ENCODE peak calls at places on chromosomes 1 and 21, in six cellular contexts. H, D, A, P, O and U are unnamed samples.
A peak's percentile ranks its signal among the peaks of the same experiment; 100 is the strongest.

GRCh38 chr1:92184632-92185031 is 33.1 kb upstream of the C1orf146 start:
- DNase-seq in H (no peak), A (no peak), D (peak; percentile 27), O (no peak), P (no peak), U (no peak)

GRCh38 chr21:32770514-32771133 is 931 bp downstream of the PAXBP1 start:
- DNase-seq in H (no peak), A (peak; percentile 53), O (no peak), P (peak; percentile 10), D (no peak), U (no peak)

GRCh38 chr1:28031173-28031572 is 57.2 kb downstream of the EYA3 start:
- DNase-seq in P (no peak), D (no peak), H (no peak), O (no peak), A (peak; percentile 28), U (no peak)

GRCh38 chr1:99005537-99005942 is 879 bp upstream of the PLPPR5 start:
- DNase-seq in O (no peak), H (no peak), P (no peak), D (peak; percentile 70), A (no peak), U (no peak)

GRCh38 chr1:226937940-226938725 is 2.0 kb upstream of the COQ8A start:
- DNase-seq in D (no peak), A (no peak), P (no peak), O (no peak), H (no peak), U (no peak)

GRCh38 chr1:163406787-163407186 is 85.0 kb downstream of the NUF2 start:
- DNase-seq in A (no peak), P (no peak), O (no peak), H (no peak), D (no peak), U (no peak)

GRCh38 chr1:148010527-148010926 is 82.3 kb downstream of the GPR89B start:
- DNase-seq in P (no peak), H (no peak), A (peak; percentile 0), O (no peak), D (no peak), U (no peak)

GRCh38 chr21:32094792-32095191 is 184.1 kb downstream of the MIS18A start:
- DNase-seq in O (no peak), D (peak; percentile 60), A (peak; percentile 20), P (no peak), H (no peak), U (no peak)

GRCh38 chr1:47756411-47756810 is 240.8 kb downstream of the TRABD2B start:
- DNase-seq in H (no peak), P (no peak), D (no peak), O (no peak), A (no peak), U (peak; percentile 41)

GRCh38 chr1:201480231-201481003 is 11.4 kb upstream of the PHLDA3 start:
- DNase-seq in A (no peak), P (peak; percentile 71), D (peak; percentile 96), O (peak; percentile 91), H (peak; percentile 93), U (peak; percentile 92)

GRCh38 chr1:60813051-60813450 is 269.3 kb upstream of the NFIA start:
- DNase-seq in D (no peak), P (no peak), H (no peak), A (no peak), O (no peak), U (no peak)

GRCh38 chr1:9755441-9755995 is 68.2 kb downstream of the CLSTN1 start:
- DNase-seq in O (no peak), D (no peak), A (peak; percentile 39), H (no peak), P (no peak), U (peak; percentile 35)

GRCh38 chr1:245822997-245823396 is 668.2 kb downstream of the KIF26B start:
- DNase-seq in D (no peak), O (no peak), H (no peak), P (peak; percentile 54), A (no peak), U (no peak)

GRCh38 chr1:205500240-205501218 is 3.9 kb upstream of the CDK18 start:
- DNase-seq in A (no peak), H (no peak), O (no peak), D (peak; percentile 34), P (peak; percentile 48), U (no peak)

GRCh38 chr1:3352952-3353331 is 101.5 kb upstream of the ARHGEF16 start:
- DNase-seq in H (no peak), D (no peak), P (no peak), A (no peak), O (peak; percentile 64), U (peak; percentile 81)

GRCh38 chr1:209207701-209208286 is 375.7 kb upstream of the CAMK1G start:
- DNase-seq in H (no peak), P (peak; percentile 24), A (peak; percentile 73), D (peak; percentile 91), O (peak; percentile 68), U (peak; percentile 77)

GRCh38 chr1:55010887-55011217 is 12.1 kb downstream of the BSND start:
- DNase-seq in D (peak; percentile 59), O (no peak), P (no peak), H (no peak), A (no peak), U (peak; percentile 31)

GRCh38 chr1:160354388-160354985 is 11.3 kb downstream of the NCSTN start:
- DNase-seq in O (no peak), A (no peak), D (peak; percentile 73), H (no peak), P (peak; percentile 20), U (no peak)

GRCh38 chr21:39105341-39105765 is 77.9 kb downstream of the PSMG1 start:
- DNase-seq in O (no peak), D (no peak), P (peak; percentile 76), H (no peak), A (no peak), U (no peak)

GRCh38 chr1:37868466-37868865 is 9.1 kb upstream of the MTF1 start:
- DNase-seq in O (no peak), P (no peak), D (no peak), H (no peak), A (no peak), U (no peak)

GRCh38 chr1:194809665-194810064 is 1623.3 kb upstream of the B3GALT2 start:
- DNase-seq in P (no peak), D (no peak), H (no peak), O (no peak), A (no peak), U (no peak)

GRCh38 chr1:181043025-181043880 is 9.5 kb downstream of the MR1 start:
- DNase-seq in D (peak; percentile 32), H (no peak), O (peak; percentile 62), P (peak; percentile 74), A (no peak), U (no peak)

GRCh38 chr1:206674745-206675175 is 9.9 kb upstream of the MAPKAPK2 start:
- DNase-seq in D (no peak), P (no peak), O (peak; percentile 82), H (no peak), A (no peak), U (no peak)
- TF ChIP-seq POLR2AphosphoS5 in D (no peak), P (no peak), O (peak; percentile 53), H (no peak), A (no peak), U (no peak)

DNA sequence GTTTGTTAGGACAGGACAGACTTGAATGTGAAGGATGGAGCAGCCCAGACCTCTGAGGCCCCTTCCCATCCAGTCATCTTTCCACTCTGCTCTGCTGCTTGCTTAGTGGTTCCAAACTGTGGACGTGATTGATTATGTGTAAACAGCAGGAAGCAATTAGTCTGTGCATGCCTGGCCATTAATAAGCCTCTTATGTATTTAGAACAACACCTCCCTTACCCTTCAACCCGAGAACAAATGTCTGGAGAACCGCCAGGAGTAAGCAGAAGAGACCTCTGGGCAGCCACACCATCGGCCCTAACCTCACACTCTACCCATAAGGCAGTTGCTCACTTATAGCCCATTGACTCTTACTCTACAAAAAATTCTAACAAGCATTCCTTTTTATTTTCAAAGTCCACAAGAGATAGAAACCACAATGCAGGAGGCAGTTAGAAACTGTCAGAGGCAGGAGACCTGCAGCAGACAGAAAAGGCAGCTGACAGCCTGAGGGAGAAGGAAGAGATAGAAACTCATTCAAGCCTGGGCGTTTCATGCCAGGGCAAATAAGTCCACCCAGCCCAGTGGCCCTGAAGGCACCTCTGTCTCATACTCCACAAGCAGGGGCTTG is 5.8 kb upstream of the EPHA8 start:
- DNase-seq in D (no peak), P (no peak), A (peak; percentile 11), H (no peak), O (no peak), U (no peak)
- H3K4me3 ChIP-seq in D (no peak overlapping the region), P (no peak overlapping the region), A (no peak overlapping the region), H (no peak overlapping the region), O (no peak overlapping the region), U (no peak overlapping the region)

GRCh38 chr1:157399343-157399983 is 152.9 kb downstream of the FCRL5 start:
- DNase-seq in A (no peak), O (no peak), H (no peak), D (no peak), P (no peak), U (no peak)

GRCh38 chr1:157403203-157403602 is 149.1 kb downstream of the FCRL5 start:
- DNase-seq in A (no peak), P (no peak), D (peak; percentile 70), O (no peak), H (no peak), U (no peak)

GRCh38 chr1:157399984-157400382 is 152.3 kb downstream of the FCRL5 start:
- DNase-seq in D (no peak), P (peak; percentile 10), A (no peak), H (no peak), O (no peak), U (no peak)

GRCh38 chr1:157403608-157404007 is 148.7 kb downstream of the FCRL5 start:
- DNase-seq in A (no peak), H (no peak), O (no peak), P (no peak), D (no peak), U (no peak)

DNA sequence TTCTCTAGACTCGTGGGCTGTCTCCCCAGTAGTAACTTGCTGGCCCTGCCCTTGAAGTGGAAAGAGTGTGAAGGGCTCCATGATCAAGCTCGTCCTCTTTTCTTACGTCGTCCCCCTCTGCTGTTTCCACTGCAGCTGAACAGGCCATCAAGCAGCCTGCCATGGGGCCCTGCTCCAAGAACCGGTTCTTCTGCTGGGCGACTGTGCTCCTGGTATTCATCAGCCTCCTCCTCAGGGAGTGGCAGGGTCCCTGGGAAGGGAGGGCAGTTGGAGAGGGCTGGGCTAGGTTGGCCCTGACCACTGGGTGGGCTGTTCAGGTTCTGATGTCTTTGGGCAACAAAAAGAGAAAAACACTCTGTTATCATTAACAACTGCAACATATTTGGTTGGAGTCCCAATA is 151.5 kb downstream of the FCRL5 start:
- DNase-seq in A (no peak), P (no peak), O (no peak), D (no peak), H (no peak), U (no peak)
- H3K4me1 ChIP-seq in A (peaks cover 11% of the 10 kb centered on the region), P (no peaks in the 10 kb centered on the region), O (peaks cover 3% of the 10 kb centered on the region), D (no peaks in the 10 kb centered on the region), H (no peaks in the 10 kb centered on the region), U (peaks cover 8% of the 10 kb centered on the region)

DNA sequence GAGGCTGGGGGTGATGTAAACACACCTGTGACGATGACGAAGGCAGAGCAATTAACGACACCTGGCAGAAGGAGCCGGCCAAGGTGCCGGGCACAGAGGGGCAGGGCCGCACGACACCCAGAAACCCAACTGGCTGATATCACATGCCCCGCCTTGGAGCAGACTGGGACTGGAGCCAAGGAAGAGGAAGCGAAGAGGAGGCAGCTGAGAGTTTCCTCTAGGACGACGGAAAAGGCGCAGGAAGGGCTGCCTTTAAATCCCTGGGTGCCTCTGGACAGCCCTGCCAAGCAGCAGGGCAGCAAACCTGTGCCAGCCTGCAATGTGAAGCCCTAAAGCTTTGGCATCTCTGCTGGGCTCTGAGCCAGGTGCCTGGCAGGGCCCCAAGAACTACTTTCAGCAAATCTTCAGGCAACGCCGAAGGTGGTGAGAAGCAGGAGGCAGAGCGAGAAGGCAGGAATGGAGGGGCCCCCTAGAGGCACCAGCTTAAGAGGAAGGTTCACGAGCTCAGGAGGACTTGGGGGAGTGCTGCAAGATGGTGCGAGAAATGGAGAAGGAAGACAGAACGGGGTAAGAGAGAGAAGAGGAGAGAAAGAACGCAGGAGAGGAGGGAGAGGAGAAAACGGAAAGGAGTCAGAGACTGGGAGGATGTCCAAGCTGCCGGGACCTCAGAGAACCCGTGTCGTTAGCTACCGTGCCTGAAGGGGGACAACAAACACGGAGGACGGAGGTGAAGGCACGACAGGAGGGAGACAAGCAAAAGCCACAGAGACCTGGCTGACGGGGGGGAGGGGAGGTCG is 25.3 kb upstream of the PEF1 start:
- DNase-seq in A (peak; percentile 77), P (no peak), H (peak; percentile 81), O (peak; percentile 90), D (peak; percentile 65), U (no peak)
- TF ChIP-seq POLR2AphosphoS5 in A (no peak), P (no peak), H (no peak), O (peak; percentile 72), D (no peak), U (no peak)